ENCODE peak calls at places on chromosomes 16 and 17, in eight cellular contexts. J is A673, P is cardiac muscle cell, L is neural progenitor cell, E is uterus, N is small intestine, T is PC-9, R is adipocyte. Q is an unnamed sample. For H3K4me1, the result is how much of the 10 kb centered on the place peaks cover.

GRCh38 chr16:73299349-73299748 is 251.4 kb upstream of the ZFHX3 start:
- DNase-seq in J (no peak), P (no peak), L (no peak), E (no peak), N (no peak), T (no peak), R (no peak), Q (no peak)

GRCh38 chr17:12732366-12732765 is 56.9 kb upstream of the ARHGAP44 start:
- DNase-seq in J (no peak), P (no peak), L (no peak), E (no peak), N (no peak), T (no peak), R (no peak), Q (no peak)

GRCh38 chr16:16879567-16880251 is 500.8 kb downstream of the NPIPA7 start:
- DNase-seq in J (no peak), P (no peak), L (no peak), E (no peak), N (no peak), T (no peak), R (no peak), Q (no peak)

GRCh38 chr17:13031718-13032350 is 14.0 kb upstream of the ELAC2 start:
- DNase-seq in J (peak), P (peak), L (peak), E (peak), N (peak), T (no peak), R (peak), Q (peak)

GRCh38 chr17:1830288-1830687 is 483 bp downstream of the RPA1 start:
- DNase-seq in J (peak), P (peak), L (peak), E (no peak), N (peak), T (peak), R (no peak), Q (no peak)

GRCh38 chr16:88007321-88007731 is 56.1 kb downstream of the BANP start:
- DNase-seq in J (no peak), P (no peak), L (no peak), E (no peak), N (no peak), T (no peak), R (no peak), Q (no peak)

GRCh38 chr17:76492989-76493501 is 8.2 kb downstream of the RHBDF2 start:
- DNase-seq in J (no peak), P (peak), L (no peak), E (peak), N (peak), T (no peak), R (peak), Q (peak)

GRCh38 chr17:60640503-60640902 is 37.1 kb upstream of the BCAS3 start:
- DNase-seq in J (peak), P (peak), L (peak), E (no peak), N (no peak), T (peak), R (peak), Q (peak)

GRCh38 chr16:31181102-31181830 is 1.3 kb downstream of the FUS start:
- DNase-seq in J (peak), P (peak), L (peak), E (peak), N (peak), T (no peak), R (peak), Q (peak)

GRCh38 chr16:69313469-69313868 is 2.3 kb downstream of the VPS4A start:
- DNase-seq in J (no peak), P (no peak), L (no peak), E (no peak), N (no peak), T (no peak), R (no peak), Q (no peak)

GRCh38 chr16:87320510-87321227 is 3.5 kb upstream of the C16orf95 start:
- DNase-seq in J (no peak), P (no peak), L (no peak), E (no peak), N (no peak), T (no peak), R (no peak), Q (no peak)

GRCh38 chr16:52649870-52650269 is 102.9 kb upstream of the TOX3 start:
- DNase-seq in J (no peak), P (no peak), L (peak), E (no peak), N (no peak), T (no peak), R (no peak), Q (no peak)

GRCh38 chr17:55155867-55156560 is 108.7 kb upstream of the HLF start:
- DNase-seq in J (no peak), P (no peak), L (no peak), E (no peak), N (no peak), T (no peak), R (no peak), Q (no peak)

GRCh38 chr16:77918792-77919707 is 103.3 kb upstream of the CLEC3A start:
- DNase-seq in J (no peak), P (no peak), L (no peak), E (no peak), N (no peak), T (no peak), R (no peak), Q (peak)

GRCh38 chr16:9138731-9139501 is 47.5 kb downstream of the HAPSTR1 start:
- DNase-seq in J (peak), P (peak), L (peak), E (peak), N (peak), T (no peak), R (peak), Q (peak)

GRCh38 chr17:1486802-1487695 is 5.4 kb downstream of the MYO1C start:
- DNase-seq in J (peak), P (peak), L (peak), E (peak), N (peak), T (peak), R (peak), Q (no peak)

GRCh38 chr17:74467221-74467951 is 952 bp downstream of the CD300A start:
- DNase-seq in J (no peak), P (no peak), L (peak), E (no peak), N (no peak), T (no peak), R (no peak), Q (no peak)

GRCh38 chr17:51721711-51722110 is 436.8 kb downstream of the CA10 start:
- DNase-seq in J (no peak), P (no peak), L (no peak), E (no peak), N (no peak), T (no peak), R (no peak), Q (no peak)

GRCh38 chr17:35797370-35797769 is 1.9 kb upstream of the MMP28 start:
- DNase-seq in J (no peak), P (no peak), L (no peak), E (no peak), N (peak), T (no peak), R (no peak), Q (no peak)

GRCh38 chr16:54177052-54177856 is 109.3 kb downstream of the IRX3 start:
- DNase-seq in J (no peak), P (no peak), L (no peak), E (no peak), N (no peak), T (no peak), R (no peak), Q (no peak)

GRCh38 chr17:6924121-6924676 is 71.7 kb upstream of the ALOX12 start:
- DNase-seq in J (no peak), P (no peak), L (no peak), E (no peak), N (no peak), T (no peak), R (peak), Q (no peak)

GRCh38 chr16:83932955-83933673 is 19.9 kb upstream of the OSGIN1 start:
- DNase-seq in J (no peak), P (no peak), L (no peak), E (no peak), N (no peak), T (no peak), R (no peak), Q (no peak)

GRCh38 chr17:1126327-1126726 is 53.5 kb downstream of the ABR start:
- DNase-seq in J (no peak), P (no peak), L (no peak), E (no peak), N (no peak), T (no peak), R (no peak), Q (no peak)

DNA sequence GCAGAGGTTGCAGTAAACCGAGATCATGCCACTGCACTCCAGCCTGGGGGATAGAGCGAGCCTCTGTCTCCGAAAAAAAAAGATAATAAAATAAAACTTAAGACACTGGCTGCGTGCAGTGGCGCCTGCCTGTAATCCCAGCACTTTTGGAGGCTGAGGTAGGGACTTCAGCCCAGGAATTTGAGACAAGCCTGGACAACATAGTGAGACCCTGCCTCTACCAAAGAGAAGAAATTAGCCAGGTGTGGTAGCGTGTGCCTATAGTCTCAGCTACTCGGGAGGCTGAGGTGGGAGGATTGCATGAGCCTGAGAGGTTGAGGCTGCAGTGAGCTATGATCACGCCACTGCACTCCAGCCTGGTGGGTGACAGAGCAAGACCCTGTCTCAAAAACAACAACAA is 26.6 kb downstream of the RARA start:
- DNase-seq in J (no peak), P (no peak), L (no peak), E (no peak), N (no peak), T (no peak), R (no peak), Q (no peak)
- H3K4me1 ChIP-seq in J (under half), P (under half), L (under half), E (under half), N (under half), T (under half), R (half or more), Q (half or more)

DNA sequence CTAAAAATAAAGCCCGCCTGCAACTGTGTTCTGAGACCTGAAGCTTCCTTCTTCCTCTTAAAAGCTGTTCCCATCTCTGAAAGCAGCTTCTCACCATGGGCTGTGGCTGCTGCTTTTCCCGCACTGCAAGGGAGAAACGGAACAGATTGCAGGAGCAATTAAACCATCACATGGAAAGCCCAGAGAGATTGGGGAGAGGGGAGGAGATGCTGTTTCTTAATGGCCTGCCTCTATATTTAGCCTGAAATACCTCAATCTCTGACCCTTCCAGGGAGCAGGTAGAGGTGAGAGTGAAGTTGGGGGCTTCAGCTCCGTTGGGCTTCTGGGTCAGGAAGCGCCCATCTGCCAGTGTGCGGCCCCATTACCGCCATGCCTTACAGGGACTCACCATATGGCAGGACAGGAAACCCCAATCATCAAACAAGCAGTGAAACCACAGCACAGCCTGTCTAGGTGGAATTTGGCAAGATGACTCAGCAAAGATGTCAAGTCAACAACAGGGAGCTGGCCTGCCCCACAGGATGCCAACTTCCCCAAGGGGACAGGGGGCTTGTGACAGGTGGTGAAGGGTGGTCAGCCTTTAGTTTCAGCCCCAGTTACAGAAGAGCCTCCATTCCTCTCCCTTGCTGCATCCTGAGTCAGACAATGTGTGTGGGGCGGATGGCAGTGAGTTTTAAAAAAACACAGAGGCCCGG is 286.6 kb upstream of the CCL2 start:
- DNase-seq in J (no peak), P (no peak), L (no peak), E (no peak), N (peak), T (no peak), R (no peak), Q (no peak)
- H3K4me1 ChIP-seq in J (under half), P (under half), L (under half), E (under half), N (under half), T (under half), R (under half), Q (under half)

DNA sequence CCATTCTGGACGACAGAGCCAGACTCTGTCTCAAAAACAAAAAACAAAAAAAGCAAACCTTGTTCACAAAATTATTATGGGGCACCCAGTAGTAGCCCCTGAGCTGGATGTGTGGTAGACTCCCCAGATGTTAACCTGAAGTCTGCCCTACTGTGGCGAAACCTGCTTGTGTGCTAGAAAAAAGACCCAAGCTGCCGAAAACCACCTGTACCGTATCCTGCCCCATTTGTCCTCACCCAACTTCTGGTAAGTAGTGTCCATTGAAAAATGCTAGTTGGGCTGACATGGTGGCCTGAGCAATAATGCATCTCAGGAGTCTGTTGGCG is 9.1 kb downstream of the RMI2 start:
- DNase-seq in J (no peak), P (no peak), L (no peak), E (no peak), N (no peak), T (no peak), R (no peak), Q (no peak)
- H3K4me1 ChIP-seq in J (under half), P (under half), L (under half), E (under half), N (under half), T (under half), R (under half), Q (half or more)

GRCh38 chr16:55498101-55498500 is 10.8 kb upstream of the LPCAT2 start:
- DNase-seq in J (no peak), P (no peak), L (no peak), E (no peak), N (no peak), T (no peak), R (no peak), Q (no peak)

GRCh38 chr16:55499281-55499680 is 9.6 kb upstream of the LPCAT2 start:
- DNase-seq in J (no peak), P (no peak), L (no peak), E (no peak), N (no peak), T (no peak), R (no peak), Q (peak)

GRCh38 chr16:55501549-55502322 is 7.1 kb upstream of the LPCAT2 start:
- DNase-seq in J (no peak), P (peak), L (peak), E (no peak), N (peak), T (peak), R (peak), Q (no peak)

GRCh38 chr16:55497558-55497957 is 11.3 kb upstream of the LPCAT2 start:
- DNase-seq in J (no peak), P (no peak), L (no peak), E (no peak), N (no peak), T (no peak), R (no peak), Q (no peak)

GRCh38 chr16:55499951-55500350 is 8.9 kb upstream of the LPCAT2 start:
- DNase-seq in J (peak), P (peak), L (peak), E (no peak), N (no peak), T (peak), R (peak), Q (peak)
- H3K4me1 ChIP-seq in J (under half), P (under half), L (under half), E (under half), N (under half), T (half or more), R (half or more), Q (half or more)

GRCh38 chr17:78380370-78380769 is 1.9 kb downstream of the PGS1 start:
- DNase-seq in J (no peak), P (no peak), L (no peak), E (no peak), N (no peak), T (no peak), R (no peak), Q (no peak)

GRCh38 chr17:78376161-78376560 is 2.3 kb upstream of the PGS1 start:
- DNase-seq in J (no peak), P (no peak), L (no peak), E (no peak), N (peak), T (no peak), R (no peak), Q (no peak)

GRCh38 chr17:78377858-78378224 is 608 bp upstream of the PGS1 start:
- DNase-seq in J (no peak), P (no peak), L (peak), E (no peak), N (peak), T (no peak), R (no peak), Q (peak)

GRCh38 chr17:78379134-78379497 is 667 bp downstream of the PGS1 start:
- DNase-seq in J (no peak), P (peak), L (no peak), E (no peak), N (no peak), T (no peak), R (peak), Q (no peak)

DNA sequence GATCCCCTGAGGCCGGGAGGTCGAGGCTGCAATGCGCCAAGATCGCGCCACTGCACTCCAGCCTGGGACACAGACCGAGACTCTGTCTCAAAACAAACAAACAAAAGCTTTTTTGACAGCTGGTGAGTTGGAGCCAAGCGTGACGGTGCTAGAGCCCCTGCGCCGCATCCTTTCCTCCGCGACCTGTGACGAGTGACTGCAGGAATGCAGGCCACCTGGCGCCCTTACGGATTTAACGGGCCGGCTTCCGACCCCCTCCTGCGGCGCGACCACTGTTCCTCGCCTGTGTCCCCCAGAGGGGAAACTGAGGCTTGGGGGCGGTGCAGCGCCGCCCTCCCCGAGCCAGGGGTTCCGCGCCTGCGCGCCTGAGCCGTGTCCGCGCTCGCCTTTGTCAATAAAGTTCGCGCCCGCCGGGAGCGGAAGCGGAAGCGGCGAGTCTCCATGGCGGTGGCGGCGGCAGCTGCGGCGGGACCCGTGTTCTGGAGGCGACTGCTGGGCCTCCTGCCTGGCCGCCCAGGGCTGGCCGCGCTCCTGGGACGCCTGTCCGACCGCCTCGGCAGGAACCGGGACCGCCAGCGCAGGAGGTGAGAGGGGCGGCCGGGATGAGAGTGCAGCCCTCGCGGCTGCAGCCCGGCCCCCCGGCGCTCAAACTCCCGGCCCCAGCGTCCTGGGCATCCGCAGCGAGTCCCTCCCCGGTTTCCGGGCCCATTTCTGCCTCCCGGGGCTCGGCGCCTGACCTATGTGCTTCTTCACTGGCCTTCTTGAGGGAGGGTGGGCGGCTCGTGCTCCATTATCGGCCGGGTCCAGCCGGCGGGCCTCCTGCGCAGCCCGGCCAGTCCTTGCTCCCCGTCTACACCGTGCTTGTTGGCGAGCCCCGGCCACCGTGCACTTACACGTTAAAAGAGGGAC is at the start of gene PGS1:
- DNase-seq in J (peak), P (peak), L (peak), E (peak), N (peak), T (no peak), R (peak), Q (peak)
- H3K4me1 ChIP-seq in J (under half), P (under half), L (under half), E (under half), N (under half), T (under half), R (half or more), Q (half or more)

DNA sequence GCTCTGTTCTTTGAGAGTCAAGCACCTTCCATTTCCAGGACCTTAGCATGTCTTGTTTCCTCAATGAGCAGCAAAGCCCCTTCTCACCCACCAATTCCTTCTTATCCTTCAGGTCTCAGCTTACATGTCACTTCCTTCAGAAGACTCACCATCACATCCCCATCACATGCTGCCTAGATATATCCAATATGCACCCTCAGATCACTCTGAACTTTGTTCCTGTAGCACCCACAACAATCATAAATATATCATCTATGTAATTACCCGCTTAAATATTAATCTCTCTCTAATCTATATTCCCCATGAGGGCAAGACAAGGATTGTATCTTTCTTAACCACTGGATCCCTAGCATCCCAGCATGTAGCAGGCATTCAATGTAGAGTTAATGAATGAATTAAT is 30.4 kb downstream of the KANSL1 start:
- DNase-seq in J (no peak), P (no peak), L (no peak), E (no peak), N (peak), T (no peak), R (no peak), Q (no peak)
- H3K4me1 ChIP-seq in J (under half), P (under half), L (under half), E (under half), N (under half), T (under half), R (half or more), Q (half or more)

GRCh38 chr17:59345476-59345875 is 14.0 kb downstream of the YPEL2 start:
- DNase-seq in J (no peak), P (no peak), L (no peak), E (no peak), N (no peak), T (no peak), R (no peak), Q (no peak)
- H3K4me1 ChIP-seq in J (under half), P (under half), L (under half), E (under half), N (under half), T (under half), R (under half), Q (under half)

GRCh38 chr16:11794447-11794846 is 2.6 kb downstream of the ZC3H7A start:
- DNase-seq in J (no peak), P (no peak), L (no peak), E (no peak), N (no peak), T (no peak), R (no peak), Q (no peak)

GRCh38 chr16:11794991-11795886 is 1.8 kb downstream of the ZC3H7A start:
- DNase-seq in J (no peak), P (no peak), L (no peak), E (no peak), N (no peak), T (no peak), R (peak), Q (no peak)

GRCh38 chr16:11793840-11794239 is 3.2 kb downstream of the ZC3H7A start:
- DNase-seq in J (no peak), P (no peak), L (no peak), E (no peak), N (peak), T (no peak), R (no peak), Q (no peak)

GRCh38 chr16:11791144-11791828 is 5.8 kb downstream of the ZC3H7A start:
- DNase-seq in J (no peak), P (no peak), L (peak), E (no peak), N (no peak), T (no peak), R (no peak), Q (no peak)

GRCh38 chr16:11792404-11793260 is 4.4 kb downstream of the ZC3H7A start:
- DNase-seq in J (no peak), P (no peak), L (no peak), E (no peak), N (peak), T (no peak), R (no peak), Q (no peak)
- H3K4me1 ChIP-seq in J (under half), P (half or more), L (under half), E (under half), N (under half), T (under half), R (half or more), Q (half or more)